ENCODE peak calls at places on chromosomes 4 and X, in four cellular contexts. J, M, I and Q are unnamed samples.

GRCh38 chr4:110193822-110194761 is 4.3 kb downstream of the ELOVL6 start:
- DNase-seq in I (peak; percentile 35), M (peak; percentile 81), J (peak; percentile 55), Q (peak; percentile 79)

GRCh38 chr4:128228021-128228571 is 59.5 kb downstream of the PGRMC2 start:
- DNase-seq in J (peak; percentile 79), I (no peak), M (no peak), Q (no peak)

GRCh38 chr4:106583567-106583966 is 215.0 kb upstream of the GIMD1 start:
- DNase-seq in M (no peak), I (no peak), J (peak; percentile 81), Q (no peak)

GRCh38 chrX:18927558-18927957 is 56.4 kb downstream of the PHKA2 start:
- DNase-seq in J (no peak), I (no peak), M (no peak), Q (no peak)

GRCh38 chr4:81921757-81922159 is 450.1 kb upstream of the RASGEF1B start:
- DNase-seq in J (no peak), I (peak; percentile 11), M (no peak), Q (no peak)

GRCh38 chrX:15598031-15598430 is 2.7 kb downstream of the ACE2 start:
- DNase-seq in M (no peak), I (no peak), J (no peak), Q (no peak)

GRCh38 chrX:136660896-136661295 is 12.9 kb downstream of the CD40LG start:
- DNase-seq in I (no peak), J (no peak), M (no peak), Q (no peak)

GRCh38 chr4:185464184-185464583 is 7.3 kb downstream of the CCDC110 start:
- DNase-seq in J (no peak), M (no peak), I (no peak), Q (no peak)

GRCh38 chrX:16628954-16629595 is 20.9 kb upstream of the S100G start:
- DNase-seq in M (no peak), J (no peak), I (no peak), Q (no peak)

GRCh38 chrX:101057095-101057714 is 5.3 kb upstream of the TRMT2B start:
- DNase-seq in J (peak; percentile 51), M (no peak), I (no peak), Q (no peak)

GRCh38 chr4:108053281-108053701 is 63.6 kb downstream of the HADH start:
- DNase-seq in J (no peak), I (no peak), M (no peak), Q (no peak)

GRCh38 chrX:118530537-118530936 is 34.9 kb downstream of the DOCK11 start:
- DNase-seq in J (no peak), I (no peak), M (no peak), Q (no peak)

GRCh38 chrX:149937881-149938426 is 337 bp downstream of the EOLA2 start:
- DNase-seq in I (no peak), J (no peak), M (peak; percentile 66), Q (no peak)

GRCh38 chr4:79913581-79913980 is 159.4 kb downstream of the ANTXR2 start:
- DNase-seq in M (no peak), I (no peak), J (no peak), Q (no peak)

GRCh38 chr4:145090370-145090769 is 7.6 kb downstream of the ANAPC10 start:
- DNase-seq in M (no peak), I (no peak), J (no peak), Q (no peak)

GRCh38 chr4:7183161-7183560 is 9.2 kb upstream of the SORCS2 start:
- DNase-seq in M (no peak), J (no peak), I (no peak), Q (no peak)

GRCh38 chrX:19682712-19683331 is 167.5 kb upstream of the MAP3K15 start:
- DNase-seq in I (peak; percentile 48), M (peak; percentile 61), J (peak; percentile 32), Q (peak; percentile 79)

GRCh38 chr4:26346203-26346620 is 25.4 kb downstream of the RBPJ start:
- DNase-seq in I (no peak), M (no peak), J (no peak), Q (no peak)

GRCh38 chrX:48971325-48972213 is at the start of gene KCND1:
- DNase-seq in I (peak; percentile 34), J (no peak), M (no peak), Q (peak; percentile 29)

GRCh38 chr4:140851032-140851636 is 94.9 kb upstream of the TBC1D9 start:
- DNase-seq in I (no peak), J (peak; percentile 83), M (no peak), Q (peak; percentile 82)

GRCh38 chr4:161555689-161556660 is 607.8 kb downstream of the FSTL5 start:
- DNase-seq in M (no peak), J (peak; percentile 32), I (no peak), Q (no peak)

GRCh38 chr4:110632506-110633357 is 9.9 kb upstream of the PITX2 start:
- DNase-seq in M (no peak), I (no peak), J (no peak), Q (peak; percentile 25)

GRCh38 chrX:15509845-15510244 is 9.2 kb downstream of the BMX start:
- DNase-seq in I (no peak), J (no peak), M (no peak), Q (no peak)

GRCh38 chr4:80101768-80102116 is 28.7 kb upstream of the ANTXR2 start:
- DNase-seq in J (peak; percentile 74), M (no peak), I (no peak), Q (no peak)

GRCh38 chrX:30935985-30936384 is 46.9 kb upstream of the TAB3 start:
- DNase-seq in J (peak; percentile 36), I (peak; percentile 3), M (no peak), Q (no peak)

GRCh38 chrX:77003956-77004355 is 443.2 kb upstream of the FGF16 start:
- DNase-seq in I (no peak), M (no peak), J (peak; percentile 18), Q (no peak)

GRCh38 chr4:186727977-186728519 is 4.4 kb upstream of the FAT1 start:
- DNase-seq in M (no peak), J (peak; percentile 40), I (no peak), Q (peak; percentile 53)

GRCh38 chr4:41506071-41506470 is 31.9 kb upstream of the LIMCH1 start:
- DNase-seq in M (no peak), J (peak; percentile 8), I (no peak), Q (no peak)

GRCh38 chrX:10989386-10989785 is 121.7 kb upstream of the HCCS start:
- DNase-seq in I (no peak), J (no peak), M (no peak), Q (no peak)

GRCh38 chr4:112099701-112100289 is 45.5 kb upstream of the FAM241A start:
- DNase-seq in I (no peak), J (peak; percentile 71), M (no peak), Q (no peak)

GRCh38 chrX:107715331-107716044 is 60.1 kb downstream of the TSC22D3 start:
- DNase-seq in M (no peak), I (no peak), J (no peak), Q (no peak)

GRCh38 chr4:3252831-3253641 is 4.1 kb downstream of the MSANTD1 start:
- DNase-seq in I (peak; percentile 9), J (no peak), M (peak; percentile 57), Q (no peak)

GRCh38 chr4:101774807-101775206 is 15.7 kb upstream of the BANK1 start:
- DNase-seq in I (no peak), M (no peak), J (peak; percentile 50), Q (no peak)

DNA sequence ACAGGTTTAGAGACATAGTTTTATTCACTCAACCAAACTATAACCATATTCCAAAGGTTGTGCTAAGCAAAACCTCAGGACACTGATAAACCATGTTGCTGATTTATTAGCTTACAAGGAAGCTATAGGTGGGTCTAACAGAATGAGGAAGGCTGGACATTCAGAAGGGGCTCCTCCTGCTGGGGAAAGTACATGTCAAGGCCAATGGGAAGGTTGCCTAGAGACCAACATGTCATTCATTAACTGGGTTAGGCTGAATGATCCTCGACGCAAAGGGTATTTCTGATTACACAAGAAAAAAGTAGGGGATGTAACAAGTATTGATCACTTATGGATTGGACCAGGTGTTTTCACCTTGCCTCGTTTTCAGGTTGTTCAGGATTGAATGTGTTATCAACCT is 30.3 kb downstream of the SLC10A6 start:
- DNase-seq in I (no peak), M (no peak), J (no peak), Q (no peak)
- TF ChIP-seq CTCF in I (no peak), M (no peak), J (no peak), Q (no peak)

DNA sequence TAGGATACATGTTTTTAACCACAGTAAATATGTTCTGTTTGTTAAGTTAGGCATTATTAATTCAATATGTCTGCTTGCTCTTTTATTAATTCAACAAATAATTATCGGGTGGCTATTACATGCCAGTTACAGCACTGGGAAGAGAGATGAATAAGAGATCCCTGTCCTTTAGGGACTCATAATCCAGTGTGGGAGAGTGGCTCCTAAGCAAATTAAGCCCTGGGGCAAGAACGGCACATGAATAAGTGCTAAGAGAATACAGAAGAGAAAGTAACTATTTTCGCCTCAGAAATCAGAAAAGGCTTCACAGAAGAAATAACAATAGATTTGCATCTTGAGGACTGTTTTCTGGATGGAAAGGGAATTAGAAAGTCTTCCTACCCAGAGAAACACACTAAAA is 236.7 kb downstream of the NR3C2 start:
- DNase-seq in I (no peak), M (no peak), J (no peak), Q (no peak)
- H3K4me3 ChIP-seq in I (no peak overlapping the region), M (no peak overlapping the region), J (no peak overlapping the region), Q (no peak overlapping the region)

GRCh38 chr4:89256203-89256800 is 51.3 kb downstream of the GPRIN3 start:
- DNase-seq in I (no peak), M (no peak), J (no peak), Q (no peak)

GRCh38 chr4:89251396-89251795 is 56.2 kb downstream of the GPRIN3 start:
- DNase-seq in J (no peak), M (no peak), I (no peak), Q (no peak)

GRCh38 chr4:89253306-89253705 is 54.3 kb downstream of the GPRIN3 start:
- DNase-seq in I (no peak), J (no peak), M (no peak), Q (no peak)

GRCh38 chr4:89254847-89255246 is 52.8 kb downstream of the GPRIN3 start:
- DNase-seq in J (peak; percentile 22), M (no peak), I (no peak), Q (no peak)

GRCh38 chr4:89253935-89254334 is 53.7 kb downstream of the GPRIN3 start:
- DNase-seq in M (no peak), J (no peak), I (no peak), Q (no peak)
- H3K4me1 ChIP-seq in M (no peaks in the 10 kb centered on the region), J (no peaks in the 10 kb centered on the region), I (peaks cover 2% of the 10 kb centered on the region), Q (peaks cover 7% of the 10 kb centered on the region)

DNA sequence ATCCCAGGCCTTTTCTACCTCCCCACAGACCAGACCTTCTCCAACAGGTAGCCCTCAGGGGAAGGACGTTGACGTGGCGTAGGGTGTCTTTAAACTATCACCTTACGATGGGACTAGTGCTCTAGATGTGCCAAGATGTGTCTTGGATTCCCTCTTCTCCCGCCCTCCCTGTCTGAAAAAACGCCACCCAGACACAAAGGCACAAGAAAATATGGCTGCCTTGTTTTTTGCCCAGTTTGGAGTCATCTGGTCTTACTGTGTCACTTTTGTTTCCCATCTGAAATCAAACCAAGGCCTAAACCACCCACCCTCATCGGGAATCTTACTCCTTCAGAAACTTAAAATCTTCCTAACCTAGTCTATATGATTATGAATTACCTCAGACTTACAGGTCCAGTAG is 235.4 kb downstream of the OR13H1 start:
- DNase-seq in I (no peak), M (no peak), J (no peak), Q (no peak)
- TF ChIP-seq CTCF in I (no peak), M (no peak), J (no peak), Q (no peak)